ENCODE peak calls at places on chromosomes 7 and 10, in ten cellular contexts. C, N, A, R, T, J, L, Z, O and W are unnamed samples.

GRCh38 chr10:48614481-48615383 is 9.9 kb upstream of the ARHGAP22 start:
- DNase-seq in C (no peak), N (no peak), A (no peak), R (peak; percentile 48), T (peak; percentile 63), J (no peak), L (peak; percentile 54), Z (no peak), O (no peak), W (no peak)

GRCh38 chr7:138865843-138866242 is 67.8 kb upstream of the ATP6V0A4 start:
- DNase-seq in C (no peak), N (peak; percentile 30), A (no peak), R (no peak), T (no peak), J (no peak), L (no peak), Z (no peak), O (no peak), W (no peak)

GRCh38 chr7:23335621-23336020 is 36.5 kb downstream of the MALSU1 start:
- DNase-seq in C (no peak), N (no peak), A (no peak), R (peak; percentile 33), T (no peak), J (no peak), L (peak; percentile 35), Z (no peak), O (peak; percentile 70), W (no peak)

GRCh38 chr10:81179805-81180452 is 642.2 kb downstream of the SH2D4B start:
- DNase-seq in C (peak; percentile 4), N (no peak), A (no peak), R (no peak), T (no peak), J (peak; percentile 9), L (peak; percentile 13), Z (no peak), O (no peak), W (no peak)

GRCh38 chr7:78063758-78064157 is 265.2 kb downstream of the PHTF2 start:
- DNase-seq in C (no peak), N (no peak), A (no peak), R (no peak), T (no peak), J (no peak), L (no peak), Z (no peak), O (no peak), W (no peak)

GRCh38 chr10:48607356-48608278 is 2.7 kb upstream of the ARHGAP22 start:
- DNase-seq in C (no peak), N (no peak), A (no peak), R (no peak), T (peak; percentile 63), J (no peak), L (peak; percentile 53), Z (no peak), O (no peak), W (peak; percentile 84)

GRCh38 chr7:36640682-36641081 is 83.6 kb downstream of the AOAH start:
- DNase-seq in C (no peak), N (no peak), A (no peak), R (no peak), T (no peak), J (no peak), L (no peak), Z (no peak), O (no peak), W (no peak)

GRCh38 chr7:39560997-39561396 is 5.2 kb upstream of the YAE1 start:
- DNase-seq in C (no peak), N (no peak), A (no peak), R (no peak), T (no peak), J (no peak), L (no peak), Z (no peak), O (no peak), W (no peak)

GRCh38 chr7:992742-993607 is 10.0 kb downstream of the CYP2W1 start:
- DNase-seq in C (peak; percentile 84), N (peak; percentile 85), A (peak; percentile 96), R (peak; percentile 91), T (peak; percentile 95), J (peak; percentile 96), L (peak; percentile 94), Z (peak; percentile 90), O (peak; percentile 99), W (peak; percentile 93)

GRCh38 chr10:32104622-32105509 is 48.6 kb upstream of the KIF5B start:
- DNase-seq in C (no peak), N (no peak), A (no peak), R (peak; percentile 39), T (peak; percentile 66), J (no peak), L (peak; percentile 52), Z (no peak), O (no peak), W (no peak)

GRCh38 chr10:69004821-69005220 is 16.2 kb downstream of the KIFBP start:
- DNase-seq in C (peak; percentile 71), N (peak; percentile 61), A (no peak), R (peak; percentile 84), T (peak; percentile 65), J (no peak), L (peak; percentile 48), Z (no peak), O (no peak), W (no peak)

GRCh38 chr7:130210181-130210935 is 2.7 kb downstream of the SSMEM1 start:
- DNase-seq in C (no peak), N (no peak), A (no peak), R (peak; percentile 17), T (peak; percentile 81), J (no peak), L (peak; percentile 79), Z (no peak), O (no peak), W (no peak)

GRCh38 chr7:22193361-22194016 is 163.5 kb downstream of the RAPGEF5 start:
- DNase-seq in C (no peak), N (no peak), A (no peak), R (peak; percentile 51), T (peak; percentile 38), J (peak; percentile 78), L (no peak), Z (peak; percentile 39), O (peak; percentile 54), W (no peak)

GRCh38 chr7:101564778-101565211 is 64.3 kb downstream of the MYL10 start:
- DNase-seq in C (no peak), N (no peak), A (peak; percentile 74), R (no peak), T (peak; percentile 54), J (peak; percentile 63), L (peak; percentile 47), Z (no peak), O (peak; percentile 6), W (no peak)

GRCh38 chr10:118585794-118586193 is 9.7 kb downstream of the PRLHR start:
- DNase-seq in C (no peak), N (no peak), A (no peak), R (peak; percentile 50), T (no peak), J (no peak), L (no peak), Z (no peak), O (no peak), W (no peak)

GRCh38 chr7:151148319-151149259 is 18.9 kb downstream of the GBX1 start:
- DNase-seq in C (no peak), N (no peak), A (no peak), R (no peak), T (no peak), J (no peak), L (no peak), Z (no peak), O (no peak), W (no peak)

GRCh38 chr10:42304341-42304740 is 334.0 kb downstream of the ZNF33B start:
- DNase-seq in C (no peak), N (no peak), A (no peak), R (no peak), T (no peak), J (peak; percentile 59), L (no peak), Z (no peak), O (no peak), W (no peak)

GRCh38 chr10:1177936-1178335 is 121.8 kb downstream of the WDR37 start:
- DNase-seq in C (no peak), N (no peak), A (no peak), R (no peak), T (no peak), J (no peak), L (no peak), Z (no peak), O (no peak), W (no peak)

GRCh38 chr7:7820939-7821338 is 102.5 kb upstream of the RPA3 start:
- DNase-seq in C (no peak), N (no peak), A (no peak), R (no peak), T (no peak), J (no peak), L (no peak), Z (no peak), O (no peak), W (no peak)

GRCh38 chr10:132689721-132690360 is 96.1 kb downstream of the NKX6-2 start:
- DNase-seq in C (no peak), N (no peak), A (peak; percentile 12), R (no peak), T (no peak), J (no peak), L (no peak), Z (no peak), O (no peak), W (no peak)

GRCh38 chr10:28509286-28509685 is 23.6 kb upstream of the WAC start:
- DNase-seq in C (no peak), N (no peak), A (no peak), R (no peak), T (no peak), J (no peak), L (no peak), Z (no peak), O (no peak), W (no peak)

GRCh38 chr7:38671901-38672559 is 40.9 kb upstream of the AMPH start:
- DNase-seq in C (no peak), N (no peak), A (no peak), R (no peak), T (no peak), J (no peak), L (no peak), Z (no peak), O (no peak), W (no peak)

GRCh38 chr7:82286096-82286841 is 157.3 kb downstream of the CACNA2D1 start:
- DNase-seq in C (no peak), N (no peak), A (no peak), R (no peak), T (no peak), J (no peak), L (no peak), Z (no peak), O (no peak), W (no peak)

GRCh38 chr7:55286666-55287065 is 78.5 kb upstream of the LANCL2 start:
- DNase-seq in C (no peak), N (no peak), A (no peak), R (no peak), T (no peak), J (no peak), L (no peak), Z (no peak), O (no peak), W (no peak)